ENCODE peak calls at places on chromosomes 13 and 19, in six cellular contexts. One of them, this sample, is unnamed.

GRCh38 chr19:23957660-23958281 is 43.1 kb downstream of the ZNF726 start:
- DNase-seq in A549: no peak
- DNase-seq in WTC11: no peak
- DNase-seq in HCT116: peak
- DNase-seq in endothelial cell of umbilical vein: no peak
- DNase-seq in GM12878: no peak
- DNase-seq in this sample: no peak

GRCh38 chr13:94162289-94162688 is 317.2 kb downstream of the DCT start:
- DNase-seq in A549: no peak
- DNase-seq in WTC11: no peak
- DNase-seq in HCT116: no peak
- DNase-seq in endothelial cell of umbilical vein: no peak
- DNase-seq in GM12878: no peak
- DNase-seq in this sample: no peak

GRCh38 chr19:42152285-42152684 is 20.0 kb upstream of the POU2F2 start:
- DNase-seq in A549: no peak
- DNase-seq in WTC11: no peak
- DNase-seq in HCT116: no peak
- DNase-seq in endothelial cell of umbilical vein: no peak
- DNase-seq in GM12878: no peak
- DNase-seq in this sample: no peak

GRCh38 chr19:56222901-56223300 is 20.8 kb downstream of the ZSCAN5C start:
- DNase-seq in A549: no peak
- DNase-seq in WTC11: peak
- DNase-seq in HCT116: no peak
- DNase-seq in endothelial cell of umbilical vein: no peak
- DNase-seq in GM12878: no peak
- DNase-seq in this sample: no peak

GRCh38 chr19:55579766-55580621 is 654 bp downstream of the ZNF579 start:
- DNase-seq in A549: no peak
- DNase-seq in WTC11: peak
- DNase-seq in HCT116: no peak
- DNase-seq in endothelial cell of umbilical vein: peak
- DNase-seq in GM12878: no peak
- DNase-seq in this sample: peak

GRCh38 chr19:48988286-48988685 is 4.8 kb downstream of the GYS1 start:
- DNase-seq in A549: no peak
- DNase-seq in WTC11: no peak
- DNase-seq in HCT116: no peak
- DNase-seq in endothelial cell of umbilical vein: no peak
- DNase-seq in GM12878: no peak
- DNase-seq in this sample: no peak

GRCh38 chr19:55437410-55437809 is 5.7 kb downstream of the SHISA7 start:
- DNase-seq in A549: peak
- DNase-seq in WTC11: peak
- DNase-seq in HCT116: peak
- DNase-seq in endothelial cell of umbilical vein: peak
- DNase-seq in GM12878: no peak
- DNase-seq in this sample: peak

GRCh38 chr19:10010939-10011338 is 635 bp upstream of the COL5A3 start:
- DNase-seq in A549: no peak
- DNase-seq in WTC11: no peak
- DNase-seq in HCT116: no peak
- DNase-seq in endothelial cell of umbilical vein: no peak
- DNase-seq in GM12878: no peak
- DNase-seq in this sample: no peak

GRCh38 chr13:72126424-72126823 is 259.4 kb upstream of the DACH1 start:
- DNase-seq in A549: no peak
- DNase-seq in WTC11: no peak
- DNase-seq in HCT116: no peak
- DNase-seq in endothelial cell of umbilical vein: peak
- DNase-seq in GM12878: no peak
- DNase-seq in this sample: no peak

GRCh38 chr13:52651880-52652169 is 811 bp upstream of the SUGT1 start:
- DNase-seq in A549: peak
- DNase-seq in WTC11: no peak
- DNase-seq in HCT116: no peak
- DNase-seq in endothelial cell of umbilical vein: no peak
- DNase-seq in GM12878: no peak
- DNase-seq in this sample: no peak

GRCh38 chr19:12333162-12334159 is at the start of gene ZNF563:
- DNase-seq in A549: no peak
- DNase-seq in WTC11: peak
- DNase-seq in HCT116: no peak
- DNase-seq in endothelial cell of umbilical vein: peak
- DNase-seq in GM12878: peak
- DNase-seq in this sample: peak

GRCh38 chr13:50598338-50598737 is 245.2 kb downstream of the DLEU7 start:
- DNase-seq in A549: no peak
- DNase-seq in WTC11: no peak
- DNase-seq in HCT116: no peak
- DNase-seq in endothelial cell of umbilical vein: no peak
- DNase-seq in GM12878: peak
- DNase-seq in this sample: no peak
- TF ChIP-seq MAX in A549: no peak
- TF ChIP-seq MAX in WTC11: no peak
- TF ChIP-seq MAX in HCT116: no peak
- TF ChIP-seq MAX in endothelial cell of umbilical vein: no peak
- TF ChIP-seq MAX in GM12878: no peak
- TF ChIP-seq MAX in this sample: no peak

DNA sequence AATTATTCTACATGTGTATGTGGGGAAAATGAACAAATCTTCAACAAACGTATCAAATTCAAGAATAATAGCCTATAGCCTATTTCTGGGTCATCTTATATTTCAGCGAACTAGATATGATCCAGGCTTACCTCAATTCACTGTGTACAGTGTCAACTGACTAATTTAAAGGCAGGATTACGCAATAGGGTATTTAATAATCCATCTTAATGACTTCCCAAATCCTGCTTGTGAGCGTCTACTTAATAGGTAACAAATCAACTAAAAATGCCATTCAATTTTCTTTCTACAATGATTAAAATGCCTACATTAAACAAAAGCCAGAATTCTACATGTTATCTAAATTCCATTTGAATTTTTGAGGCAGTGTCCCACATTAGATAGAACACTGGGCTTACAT is 67.0 kb downstream of the USP12 start:
- DNase-seq in A549: no peak
- DNase-seq in WTC11: no peak
- DNase-seq in HCT116: no peak
- DNase-seq in endothelial cell of umbilical vein: no peak
- DNase-seq in GM12878: no peak
- DNase-seq in this sample: no peak
- TF ChIP-seq MAX in A549: no peak
- TF ChIP-seq MAX in WTC11: no peak
- TF ChIP-seq MAX in HCT116: no peak
- TF ChIP-seq MAX in endothelial cell of umbilical vein: no peak
- TF ChIP-seq MAX in GM12878: no peak
- TF ChIP-seq MAX in this sample: no peak

GRCh38 chr13:36190771-36191170 is 23.6 kb downstream of the SOHLH2 start:
- DNase-seq in A549: no peak
- DNase-seq in WTC11: no peak
- DNase-seq in HCT116: no peak
- DNase-seq in endothelial cell of umbilical vein: no peak
- DNase-seq in GM12878: no peak
- DNase-seq in this sample: no peak
- TF ChIP-seq MAX in A549: no peak
- TF ChIP-seq MAX in WTC11: no peak
- TF ChIP-seq MAX in HCT116: no peak
- TF ChIP-seq MAX in endothelial cell of umbilical vein: no peak
- TF ChIP-seq MAX in GM12878: no peak
- TF ChIP-seq MAX in this sample: no peak

GRCh38 chr13:50365300-50365682 is 350.0 kb downstream of the KCNRG start:
- DNase-seq in A549: no peak
- DNase-seq in WTC11: no peak
- DNase-seq in HCT116: no peak
- DNase-seq in endothelial cell of umbilical vein: peak
- DNase-seq in GM12878: no peak
- DNase-seq in this sample: peak
- TF ChIP-seq MAX in A549: no peak
- TF ChIP-seq MAX in WTC11: no peak
- TF ChIP-seq MAX in HCT116: no peak
- TF ChIP-seq MAX in endothelial cell of umbilical vein: no peak
- TF ChIP-seq MAX in GM12878: no peak
- TF ChIP-seq MAX in this sample: no peak

GRCh38 chr13:30431269-30431950 is 9.1 kb downstream of the UBE2L5 start:
- DNase-seq in A549: peak
- DNase-seq in WTC11: no peak
- DNase-seq in HCT116: peak
- DNase-seq in endothelial cell of umbilical vein: no peak
- DNase-seq in GM12878: no peak
- DNase-seq in this sample: no peak

GRCh38 chr13:30429235-30429634 is 6.9 kb downstream of the UBE2L5 start:
- DNase-seq in A549: no peak
- DNase-seq in WTC11: no peak
- DNase-seq in HCT116: no peak
- DNase-seq in endothelial cell of umbilical vein: no peak
- DNase-seq in GM12878: no peak
- DNase-seq in this sample: no peak

GRCh38 chr13:30429721-30430694 is 7.7 kb downstream of the UBE2L5 start:
- DNase-seq in A549: peak
- DNase-seq in WTC11: no peak
- DNase-seq in HCT116: peak
- DNase-seq in endothelial cell of umbilical vein: peak
- DNase-seq in GM12878: peak
- DNase-seq in this sample: peak
- TF ChIP-seq MAX in A549: no peak
- TF ChIP-seq MAX in WTC11: no peak
- TF ChIP-seq MAX in HCT116: no peak
- TF ChIP-seq MAX in endothelial cell of umbilical vein: no peak
- TF ChIP-seq MAX in GM12878: no peak
- TF ChIP-seq MAX in this sample: peak

GRCh38 chr13:27309967-27310598 is 39.5 kb downstream of the RASL11A start:
- DNase-seq in A549: no peak
- DNase-seq in WTC11: no peak
- DNase-seq in HCT116: peak
- DNase-seq in endothelial cell of umbilical vein: no peak
- DNase-seq in GM12878: no peak
- DNase-seq in this sample: no peak
- TF ChIP-seq MAX in A549: no peak
- TF ChIP-seq MAX in WTC11: no peak
- TF ChIP-seq MAX in HCT116: peak
- TF ChIP-seq MAX in endothelial cell of umbilical vein: no peak
- TF ChIP-seq MAX in GM12878: no peak
- TF ChIP-seq MAX in this sample: no peak

This sample was measured in NB4.